ENCODE peak calls at places on chromosomes 7 and 10, in six cellular contexts. Z is IMR-90, L is neuronal stem cell, B is H9, A is H1, V is trophoblast cell. X is an unnamed sample.

GRCh38 chr10:45373003-45373782 is 823 bp upstream of the ALOX5 start:
- DNase-seq in Z (no peak), L (no peak), B (no peak), A (peak), V (no peak), X (no peak)

GRCh38 chr10:89301231-89301630 is 615 bp upstream of the IFIT2 start:
- DNase-seq in Z (peak), L (no peak), B (no peak), A (no peak), V (peak), X (peak)

GRCh38 chr7:151608031-151608551 is 88.4 kb upstream of the RHEB start:
- DNase-seq in Z (no peak), L (no peak), B (no peak), A (no peak), V (peak), X (no peak)

GRCh38 chr7:84546403-84546802 is 351.8 kb upstream of the SEMA3A start:
- DNase-seq in Z (no peak), L (no peak), B (peak), A (no peak), V (peak), X (no peak)

GRCh38 chr10:46526682-46527038 is 29.8 kb downstream of the GPRIN2 start:
- DNase-seq in Z (no peak), L (no peak), B (no peak), A (no peak), V (no peak), X (no peak)

GRCh38 chr10:51861731-51862130 is 162.3 kb upstream of the CSTF2T start:
- DNase-seq in Z (no peak), L (no peak), B (no peak), A (no peak), V (no peak), X (no peak)

GRCh38 chr7:46908770-46909169 is 673.1 kb downstream of the TNS3 start:
- DNase-seq in Z (peak), L (no peak), B (no peak), A (no peak), V (no peak), X (peak)

GRCh38 chr7:95104739-95105138 is 197.3 kb downstream of the PPP1R9A start:
- DNase-seq in Z (no peak), L (no peak), B (no peak), A (no peak), V (peak), X (peak)

GRCh38 chr7:5528071-5528814 is 104.6 kb upstream of the TNRC18 start:
- DNase-seq in Z (peak), L (no peak), B (no peak), A (peak), V (peak), X (peak)

GRCh38 chr10:93473161-93473560 is 9.0 kb downstream of the MYOF start:
- DNase-seq in Z (no peak), L (no peak), B (no peak), A (no peak), V (no peak), X (no peak)

GRCh38 chr7:98628418-98628817 is 11.3 kb downstream of the NPTX2 start:
- DNase-seq in Z (no peak), L (no peak), B (no peak), A (no peak), V (no peak), X (no peak)

GRCh38 chr10:19929466-19930140 is 113.4 kb downstream of the PLXDC2 start:
- DNase-seq in Z (peak), L (no peak), B (no peak), A (no peak), V (no peak), X (peak)

GRCh38 chr7:95478139-95479037 is 7.4 kb upstream of the ASB4 start:
- DNase-seq in Z (peak), L (no peak), B (peak), A (no peak), V (peak), X (no peak)

GRCh38 chr7:5450549-5451327 is 27.1 kb upstream of the TNRC18 start:
- DNase-seq in Z (peak), L (peak), B (peak), A (peak), V (peak), X (peak)

GRCh38 chr10:79235765-79236755 is 111.2 kb upstream of the PPIF start:
- DNase-seq in Z (no peak), L (no peak), B (peak), A (no peak), V (no peak), X (no peak)
- H3K23ac ChIP-seq in Z (no peak), L (no peak), B (no peak), A (no peak), V (no peak), X (no peak)

GRCh38 chr10:121935702-121936101 is 7.9 kb upstream of the ATE1 start:
- DNase-seq in Z (no peak), L (no peak), B (no peak), A (no peak), V (peak), X (no peak)
- H3K14ac ChIP-seq in Z (no peak), L (no peak), B (no peak), A (no peak), V (no peak), X (no peak)

GRCh38 chr10:43398939-43399871 is 9.8 kb downstream of the HNRNPF start:
- DNase-seq in Z (peak), L (no peak), B (no peak), A (no peak), V (peak), X (peak)

GRCh38 chr10:43394868-43395267 is 14.1 kb downstream of the HNRNPF start:
- DNase-seq in Z (no peak), L (no peak), B (no peak), A (no peak), V (no peak), X (no peak)

GRCh38 chr10:43395571-43396060 is 13.4 kb downstream of the HNRNPF start:
- DNase-seq in Z (peak), L (no peak), B (no peak), A (no peak), V (no peak), X (peak)

GRCh38 chr10:43396061-43396927 is 12.7 kb downstream of the HNRNPF start:
- DNase-seq in Z (peak), L (peak), B (peak), A (peak), V (peak), X (peak)

DNA sequence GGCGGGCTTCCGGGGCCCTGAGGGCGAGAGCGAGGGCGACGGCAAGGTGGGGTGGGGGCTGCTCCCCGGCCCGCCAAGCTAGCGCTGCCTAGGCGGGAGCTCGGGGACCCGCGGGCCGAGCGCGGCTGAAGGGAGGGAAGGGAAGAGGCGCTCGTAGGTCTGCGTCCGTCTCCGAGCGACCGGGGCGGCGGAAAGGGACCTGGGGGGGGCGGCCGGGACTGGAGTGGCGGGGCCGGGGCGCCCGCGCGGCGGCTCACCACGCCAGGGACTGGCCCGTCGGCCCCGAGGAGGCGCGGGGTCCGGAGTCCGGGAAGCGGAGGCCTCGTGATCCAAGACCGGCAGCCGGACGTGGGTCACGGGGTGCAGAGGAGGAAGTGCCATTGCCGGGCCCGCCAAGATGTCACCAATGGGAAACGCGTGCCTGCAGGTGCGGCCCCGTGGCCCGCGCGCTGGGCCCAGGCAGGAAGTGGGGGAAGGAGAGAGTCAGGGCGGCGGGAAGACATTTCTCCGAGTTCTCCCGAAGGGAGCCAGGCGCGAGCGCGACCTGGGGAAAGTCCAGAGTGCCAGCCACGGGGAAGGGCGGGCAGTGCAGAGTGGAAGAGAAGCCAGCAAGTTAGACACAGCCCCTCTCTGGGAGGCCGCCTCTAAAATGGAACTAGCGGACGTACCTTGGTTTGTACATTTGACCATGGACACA is 11.9 kb downstream of the HNRNPF start:
- DNase-seq in Z (peak), L (peak), B (peak), A (peak), V (peak), X (peak)
- H3K23ac ChIP-seq in Z (no peak), L (peak), B (no peak), A (no peak), V (no peak), X (no peak)

GRCh38 chr7:116348356-116348755 is 138.0 kb downstream of the TES start:
- DNase-seq in Z (no peak), L (no peak), B (no peak), A (no peak), V (peak), X (no peak)
- H3K14ac ChIP-seq in Z (no peak), L (no peak), B (no peak), A (no peak), V (no peak), X (no peak)

GRCh38 chr10:77925410-77925794 is 1.2 kb downstream of the DLG5 start:
- DNase-seq in Z (peak), L (no peak), B (no peak), A (no peak), V (no peak), X (peak)
- H3K23ac ChIP-seq in Z (peak), L (no peak), B (no peak), A (no peak), V (no peak), X (no peak)

GRCh38 chr10:44294726-44295412 is 90.0 kb downstream of the CXCL12 start:
- DNase-seq in Z (no peak), L (no peak), B (no peak), A (no peak), V (no peak), X (no peak)
- H3K14ac ChIP-seq in Z (peak), L (peak), B (no peak), A (no peak), V (no peak), X (peak)

GRCh38 chr10:21173964-21174669 is 277.0 kb upstream of the NEBL start:
- DNase-seq in Z (no peak), L (peak), B (peak), A (peak), V (peak), X (peak)
- H3K23ac ChIP-seq in Z (no peak), L (peak), B (no peak), A (no peak), V (no peak), X (no peak)

GRCh38 chr7:35680403-35681013 is 14.4 kb downstream of the HERPUD2 start:
- DNase-seq in Z (no peak), L (no peak), B (no peak), A (no peak), V (no peak), X (no peak)
- H3K14ac ChIP-seq in Z (peak), L (no peak), B (no peak), A (no peak), V (no peak), X (no peak)

DNA sequence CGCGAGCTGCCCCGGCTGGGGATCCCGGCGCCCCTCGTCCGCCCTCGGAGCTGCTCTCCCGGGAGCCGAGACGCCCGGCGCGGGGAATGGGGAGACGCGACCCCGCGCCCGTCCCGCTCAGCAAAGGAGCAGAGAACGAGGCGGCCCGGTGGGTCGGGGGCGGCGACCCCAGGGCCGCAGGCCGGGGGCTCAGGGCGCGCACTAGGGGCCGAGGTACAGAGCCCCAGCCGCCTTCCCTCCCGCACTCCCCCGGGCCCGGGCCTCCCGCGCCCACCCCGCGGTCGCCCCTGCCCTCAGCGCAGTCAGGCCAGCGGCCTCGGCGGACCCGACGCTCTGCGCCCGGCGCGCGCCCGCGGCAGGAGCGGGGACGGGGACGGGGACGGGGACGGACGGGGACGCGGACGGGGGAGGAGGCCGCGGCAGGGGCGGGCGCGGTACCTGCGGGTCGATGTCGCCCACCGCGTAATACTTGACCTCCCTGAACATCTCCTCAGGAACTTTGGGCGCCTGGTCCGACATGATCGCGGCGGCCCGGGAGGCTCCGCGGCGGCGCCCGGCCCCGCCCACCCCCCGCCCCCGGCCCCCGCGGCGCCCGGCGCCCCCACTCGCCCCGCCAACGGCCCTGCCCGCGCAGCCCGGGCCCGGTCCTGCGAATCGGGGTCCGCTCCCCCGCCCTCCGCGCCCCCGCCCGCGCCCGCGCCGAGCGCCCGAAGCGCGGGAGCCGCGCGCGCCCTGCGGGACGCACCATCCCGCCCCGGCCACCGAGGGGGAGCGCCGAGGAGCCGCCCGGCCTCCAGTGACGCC is at the start of gene PAXIP1:
- DNase-seq in Z (peak), L (peak), B (peak), A (peak), V (peak), X (peak)
- H3K23ac ChIP-seq in Z (peak), L (peak), B (no peak), A (no peak), V (no peak), X (peak)